ENCODE peak calls at places on chromosomes 1 and 21, in four cellular contexts. B, K, R and Z are unnamed samples. For H3K9me2, the result is how much of the 10 kb centered on the place peaks cover.

GRCh38 chr1:154703207-154703606 is 95.2 kb upstream of the ADAR start:
- DNase-seq in B (no peak), K (no peak), R (peak), Z (peak)

GRCh38 chr1:235093013-235093618 is 35.5 kb downstream of the TOMM20 start:
- DNase-seq in B (no peak), K (peak), R (peak), Z (peak)

GRCh38 chr1:186465956-186466355 is 5.0 kb upstream of the PDC start:
- DNase-seq in B (no peak), K (no peak), R (no peak), Z (no peak)

GRCh38 chr21:37668462-37669239 is 247.6 kb downstream of the KCNJ6 start:
- DNase-seq in B (no peak), K (no peak), R (peak), Z (no peak)

GRCh38 chr1:15028117-15028516 is 125.4 kb upstream of the TMEM51 start:
- DNase-seq in B (peak), K (no peak), R (no peak), Z (peak)

GRCh38 chr1:77673716-77674355 is 8.6 kb downstream of the ZZZ3 start:
- DNase-seq in B (no peak), K (no peak), R (no peak), Z (peak)

GRCh38 chr1:207397525-207397926 is 56.6 kb upstream of the CR2 start:
- DNase-seq in B (no peak), K (no peak), R (peak), Z (no peak)

GRCh38 chr1:217089239-217090014 is 366.2 kb upstream of the ESRRG start:
- DNase-seq in B (no peak), K (peak), R (peak), Z (peak)

GRCh38 chr1:233439721-233440120 is 112.2 kb downstream of the MAP3K21 start:
- DNase-seq in B (no peak), K (no peak), R (no peak), Z (no peak)

GRCh38 chr1:54493608-54494007 is 54.4 kb upstream of the ACOT11 start:
- DNase-seq in B (no peak), K (no peak), R (no peak), Z (peak)

GRCh38 chr1:84303154-84303830 is 1.8 kb downstream of the SAMD13 start:
- DNase-seq in B (no peak), K (no peak), R (no peak), Z (peak)

GRCh38 chr1:19869929-19870328 is 12.3 kb upstream of the OTUD3 start:
- DNase-seq in B (no peak), K (no peak), R (no peak), Z (peak)

GRCh38 chr1:96722161-96722908 is 751 bp downstream of the PTBP2 start:
- DNase-seq in B (no peak), K (peak), R (peak), Z (peak)

GRCh38 chr1:108129999-108130398 is 70.1 kb downstream of the SLC25A24 start:
- DNase-seq in B (no peak), K (no peak), R (no peak), Z (no peak)

GRCh38 chr1:236176337-236177336 is 34.3 kb downstream of the GPR137B start:
- DNase-seq in B (no peak), K (no peak), R (no peak), Z (peak)

GRCh38 chr1:157105988-157106812 is 6.6 kb upstream of the ETV3L start:
- DNase-seq in B (peak), K (no peak), R (no peak), Z (peak)

DNA sequence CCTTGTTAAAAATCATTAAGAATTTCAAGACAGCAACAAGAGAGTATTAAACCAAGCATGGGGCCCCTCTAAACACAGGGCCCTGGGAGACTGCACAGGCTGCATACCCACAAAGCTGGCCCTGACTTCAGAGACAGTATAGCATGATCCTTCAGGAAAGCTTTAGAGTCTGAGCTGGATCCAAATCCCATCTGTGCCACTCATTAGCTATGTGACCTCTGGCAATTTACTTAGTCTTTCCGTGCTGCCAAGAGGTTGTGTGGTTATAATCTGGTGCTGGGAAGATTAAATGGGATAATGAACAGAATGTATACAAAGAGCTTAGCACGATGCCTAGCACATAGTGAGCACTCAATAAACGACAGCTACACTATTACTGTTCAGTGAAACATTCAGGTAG is 4.0 kb downstream of the PHC2 start:
- DNase-seq in B (no peak), K (no peak), R (no peak), Z (no peak)
- H3K9me2 ChIP-seq in B (under half), K (under half), R (under half), Z (under half)

GRCh38 chr1:208782186-208782585 is 538.0 kb upstream of the PLXNA2 start:
- DNase-seq in B (no peak), K (no peak), R (peak), Z (no peak)
- H3K27ac ChIP-seq in B (no peak), K (no peak), R (peak), Z (no peak)

DNA sequence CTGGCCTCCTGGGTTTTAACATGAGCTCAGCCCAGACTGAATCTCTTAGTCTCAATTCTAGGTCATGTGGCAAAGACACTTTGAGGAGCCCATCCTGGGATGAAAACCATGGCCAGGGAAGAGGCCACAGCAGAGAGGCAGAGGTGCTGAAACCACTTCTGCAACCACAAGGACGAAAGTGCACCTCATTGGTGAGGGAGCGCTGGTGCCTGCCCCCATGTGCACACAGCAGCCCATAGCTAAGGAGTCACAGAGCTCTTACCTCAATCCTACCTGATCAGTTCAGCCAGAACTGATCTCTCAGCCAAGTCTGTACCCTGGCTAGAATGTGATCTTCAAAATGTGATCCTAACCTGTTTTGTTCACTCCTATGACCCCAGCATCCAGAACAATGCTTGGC is 32.9 kb upstream of the SRP9 start:
- DNase-seq in B (no peak), K (no peak), R (no peak), Z (no peak)
- H3K9me2 ChIP-seq in B (under half), K (under half), R (under half), Z (under half)

DNA sequence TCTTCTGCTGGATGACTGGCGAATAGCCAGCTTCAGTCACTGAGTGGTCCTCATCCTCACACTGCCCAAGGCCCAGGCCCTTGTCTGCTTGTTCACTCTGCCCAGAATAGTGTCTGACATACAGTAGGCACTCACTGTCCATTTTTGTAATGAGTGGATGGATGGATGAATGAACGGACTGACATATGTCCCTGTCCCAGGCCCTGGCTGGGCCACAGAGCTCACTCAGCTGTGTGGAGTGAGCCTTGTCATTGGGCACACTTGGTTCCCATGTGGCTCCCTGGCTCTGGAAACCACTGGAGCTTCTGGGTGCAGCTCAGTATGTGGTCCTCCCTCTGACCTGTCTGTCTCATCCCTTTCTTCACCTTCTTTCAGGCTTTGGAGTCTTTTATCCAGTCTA is 36.7 kb downstream of the FOXO6 start:
- DNase-seq in B (no peak), K (no peak), R (no peak), Z (no peak)
- H3K27ac ChIP-seq in B (no peak), K (no peak), R (no peak), Z (no peak)

GRCh38 chr1:59183918-59184317 is 113.0 kb upstream of the FGGY start:
- DNase-seq in B (no peak), K (no peak), R (no peak), Z (no peak)
- H3K9me2 ChIP-seq in B (under half), K (under half), R (under half), Z (under half)

DNA sequence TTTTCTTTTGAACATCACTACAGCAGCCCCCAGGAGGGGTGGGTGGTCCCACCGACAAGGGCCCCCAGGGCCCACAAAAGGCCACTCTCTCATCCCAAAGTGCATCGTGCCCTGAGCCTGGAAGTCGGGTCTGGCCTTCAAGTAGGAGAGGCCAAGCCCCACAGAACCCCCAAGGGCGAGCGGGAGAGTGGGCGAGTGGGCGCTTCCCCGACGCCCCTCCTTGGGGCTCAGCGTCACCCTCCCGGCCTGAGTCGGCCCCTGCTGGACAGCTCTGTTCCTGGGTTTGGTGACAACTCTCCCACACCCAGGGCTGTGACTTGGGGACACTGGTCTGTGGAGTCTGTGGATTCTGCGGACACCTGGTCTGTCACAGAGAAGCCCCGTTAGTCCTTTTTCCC is 42.2 kb upstream of the COL18A1 start:
- DNase-seq in B (no peak), K (no peak), R (no peak), Z (no peak)
- H3K27ac ChIP-seq in B (peak), K (peak), R (no peak), Z (no peak)

GRCh38 chr1:38209986-38210385 is 163.4 kb upstream of the POU3F1 start:
- DNase-seq in B (no peak), K (no peak), R (no peak), Z (no peak)

GRCh38 chr1:38210612-38211177 is 164.1 kb upstream of the POU3F1 start:
- DNase-seq in B (no peak), K (no peak), R (no peak), Z (no peak)

GRCh38 chr1:38208720-38209632 is 162.4 kb upstream of the POU3F1 start:
- DNase-seq in B (no peak), K (no peak), R (no peak), Z (no peak)

GRCh38 chr1:38217316-38217715 is 170.7 kb upstream of the POU3F1 start:
- DNase-seq in B (no peak), K (no peak), R (no peak), Z (no peak)

GRCh38 chr1:38213720-38214367 is 167.3 kb upstream of the POU3F1 start:
- DNase-seq in B (no peak), K (peak), R (no peak), Z (no peak)
- H3K9me2 ChIP-seq in B (under half), K (under half), R (under half), Z (under half)

GRCh38 chr1:173865468-173866164 is 2.2 kb downstream of the GAS5 start:
- DNase-seq in B (no peak), K (no peak), R (no peak), Z (peak)

GRCh38 chr1:173862769-173863223 is 5.0 kb downstream of the GAS5 start:
- DNase-seq in B (no peak), K (no peak), R (peak), Z (peak)

GRCh38 chr1:173863224-173864151 is 4.3 kb downstream of the GAS5 start:
- DNase-seq in B (no peak), K (no peak), R (no peak), Z (no peak)

GRCh38 chr1:173866462-173866861 is 1.3 kb downstream of the GAS5 start:
- DNase-seq in B (no peak), K (no peak), R (no peak), Z (peak)

GRCh38 chr1:173864179-173864867 is 3.5 kb downstream of the GAS5 start:
- DNase-seq in B (no peak), K (no peak), R (no peak), Z (peak)
- H3K27ac ChIP-seq in B (peak), K (peak), R (peak), Z (peak)

GRCh38 chr21:41809891-41810596 is 43.2 kb upstream of the RIPK4 start:
- DNase-seq in B (no peak), K (no peak), R (no peak), Z (no peak)
- H3K9me2 ChIP-seq in B (under half), K (under half), R (under half), Z (under half)